ENCODE peak calls at places on chromosomes 5 and 9, in six cellular contexts. N is stomach, Q is ovary, T is A549, G is K562, X is upper lobe of left lung. V is an unnamed sample.

GRCh38 chr5:13994606-13995336 is 50.3 kb upstream of the DNAH5 start:
- DNase-seq in G (no peak), Q (no peak), N (no peak), T (no peak), X (no peak), V (no peak)

GRCh38 chr5:3657364-3658003 is 61.9 kb downstream of the IRX1 start:
- DNase-seq in G (no peak), Q (no peak), T (no peak), X (no peak), N (no peak), V (no peak)

GRCh38 chr9:30800421-30800820 is 1584.0 kb upstream of the ACO1 start:
- DNase-seq in Q (no peak), G (no peak), X (peak; percentile 76), T (no peak), N (no peak), V (no peak)

GRCh38 chr5:65808818-65809217 is 86.8 kb downstream of the NLN start:
- DNase-seq in X (no peak), G (no peak), Q (no peak), N (no peak), T (peak; percentile 16), V (no peak)

GRCh38 chr9:75866273-75866871 is 24.1 kb upstream of the PCSK5 start:
- DNase-seq in Q (peak; percentile 39), N (peak; percentile 29), G (peak; percentile 5), T (peak; percentile 49), X (no peak), V (peak; percentile 52)

GRCh38 chr9:117671468-117671867 is 32.7 kb upstream of the TLR4 start:
- DNase-seq in N (no peak), Q (no peak), G (no peak), T (no peak), X (no peak), V (no peak)

GRCh38 chr9:99490736-99491135 is 268.7 kb downstream of the SEC61B start:
- DNase-seq in Q (no peak), T (no peak), N (no peak), X (no peak), G (no peak), V (no peak)

GRCh38 chr9:136543830-136544548 is 1.9 kb downstream of the NOTCH1 start:
- DNase-seq in Q (no peak), X (peak; percentile 72), T (no peak), N (no peak), G (no peak), V (peak; percentile 86)

GRCh38 chr9:76690575-76691370 is 73.5 kb upstream of the PCA3 start:
- DNase-seq in T (no peak), G (no peak), Q (no peak), N (no peak), X (no peak), V (no peak)

GRCh38 chr9:136268318-136268717 is 22.7 kb upstream of the QSOX2 start:
- DNase-seq in N (no peak), G (no peak), X (no peak), T (peak; percentile 41), Q (no peak), V (no peak)

GRCh38 chr5:6404129-6404528 is 25.8 kb upstream of the MED10 start:
- DNase-seq in G (no peak), X (no peak), Q (no peak), T (no peak), N (no peak), V (no peak)

GRCh38 chr5:176596689-176597416 is 13.1 kb downstream of the GPRIN1 start:
- DNase-seq in N (peak; percentile 42), X (peak; percentile 90), Q (peak; percentile 35), T (no peak), G (no peak), V (peak; percentile 65)

GRCh38 chr9:11319477-11320060 is 706.8 kb upstream of the PTPRD start:
- DNase-seq in Q (no peak), X (no peak), G (no peak), N (no peak), T (peak; percentile 10), V (no peak)

GRCh38 chr5:62475072-62475471 is 62.5 kb downstream of the IPO11 start:
- DNase-seq in G (no peak), T (peak; percentile 24), Q (no peak), X (no peak), N (no peak), V (no peak)

GRCh38 chr5:12704955-12705354 is 800.7 kb upstream of the CTNND2 start:
- DNase-seq in Q (no peak), X (no peak), G (no peak), N (no peak), T (no peak), V (no peak)

GRCh38 chr5:19986806-19987205 is 1.2 kb downstream of the CDH18 start:
- DNase-seq in Q (no peak), T (no peak), N (no peak), X (no peak), G (no peak), V (no peak)

GRCh38 chr9:30574355-30575151 is 1809.9 kb upstream of the ACO1 start:
- DNase-seq in X (peak; percentile 70), N (no peak), Q (no peak), G (no peak), T (peak; percentile 1), V (no peak)

GRCh38 chr9:81634915-81635516 is 54.3 kb downstream of the TLE1 start:
- DNase-seq in X (no peak), N (no peak), G (no peak), Q (no peak), T (peak; percentile 35), V (no peak)

GRCh38 chr9:132006657-132007370 is 72.9 kb downstream of the MED27 start:
- DNase-seq in N (no peak), X (no peak), T (no peak), Q (no peak), G (no peak), V (no peak)

GRCh38 chr9:132181796-132182521 is 20.1 kb downstream of the NTNG2 start:
- DNase-seq in N (no peak), G (no peak), Q (no peak), T (no peak), X (peak; percentile 68), V (no peak)

GRCh38 chr5:52800394-52801213 is 12.9 kb downstream of the ITGA1 start:
- DNase-seq in T (peak; percentile 73), N (peak; percentile 73), G (peak; percentile 63), X (peak; percentile 82), Q (peak; percentile 58), V (peak; percentile 73)

GRCh38 chr9:83707518-83707767 is 315 bp downstream of the UBQLN1 start:
- DNase-seq in N (peak; percentile 75), T (no peak), X (peak; percentile 95), G (no peak), Q (no peak), V (no peak)

GRCh38 chr5:76490970-76491369 is 87.9 kb downstream of the IQGAP2 start:
- DNase-seq in T (peak; percentile 13), N (no peak), G (no peak), X (no peak), Q (no peak), V (no peak)

GRCh38 chr5:94691947-94692346 is 73.5 kb downstream of the SLF1 start:
- DNase-seq in T (peak; percentile 32), Q (no peak), X (no peak), G (no peak), N (no peak), V (no peak)

GRCh38 chr5:180114304-180115003 is 42.9 kb upstream of the RNF130 start:
- DNase-seq in N (no peak), T (no peak), Q (no peak), G (no peak), X (no peak), V (no peak)

GRCh38 chr5:75574791-75575190 is 36.5 kb upstream of the ANKDD1B start:
- DNase-seq in N (no peak), X (no peak), G (no peak), T (no peak), Q (no peak), V (no peak)

GRCh38 chr5:64632251-64632650 is 58.1 kb upstream of the SHISAL2B start:
- DNase-seq in G (no peak), X (no peak), T (no peak), Q (no peak), N (no peak), V (no peak)

GRCh38 chr5:167355370-167355769 is 936.1 kb upstream of the WWC1 start:
- DNase-seq in Q (no peak), T (no peak), N (no peak), X (no peak), G (no peak), V (no peak)

GRCh38 chr5:167348980-167349379 is 942.5 kb upstream of the WWC1 start:
- DNase-seq in Q (no peak), X (no peak), T (no peak), G (no peak), N (no peak), V (no peak)

GRCh38 chr5:167356374-167356773 is 935.1 kb upstream of the WWC1 start:
- DNase-seq in X (no peak), G (no peak), T (no peak), N (no peak), Q (no peak), V (no peak)

GRCh38 chr5:167348286-167348926 is 943.0 kb upstream of the WWC1 start:
- DNase-seq in N (no peak), X (no peak), T (no peak), G (no peak), Q (no peak), V (no peak)

DNA sequence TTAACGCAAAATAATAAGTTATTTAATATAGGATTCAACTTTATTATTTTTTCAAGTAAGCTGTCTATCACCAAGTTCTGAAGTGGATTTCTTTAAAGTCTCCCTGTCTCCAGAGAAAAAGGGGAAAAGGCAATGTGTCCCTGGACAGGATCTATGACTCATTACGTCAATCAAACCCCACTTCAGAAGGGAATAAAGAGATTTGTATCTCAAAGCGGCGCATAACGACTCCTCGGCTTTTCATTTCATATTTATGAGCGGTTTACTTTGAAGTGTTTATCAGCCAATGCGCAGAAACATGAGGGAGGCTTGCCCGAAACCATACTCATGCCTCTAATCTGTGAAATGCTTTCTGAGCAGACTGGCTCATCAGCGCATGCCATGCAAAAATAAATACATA is 938.6 kb upstream of the WWC1 start:
- DNase-seq in N (no peak), X (no peak), G (no peak), Q (no peak), T (no peak), V (no peak)
- TF ChIP-seq EP300 in N (no peak), X (no peak), G (no peak), Q (no peak), T (no peak), V (no peak)

GRCh38 chr5:166013417-166013816 is 2278.0 kb upstream of the WWC1 start:
- DNase-seq in G (no peak), X (no peak), T (no peak), N (no peak), Q (no peak), V (no peak)
- TF ChIP-seq EP300 in G (no peak), X (no peak), T (no peak), N (no peak), Q (no peak), V (no peak)

DNA sequence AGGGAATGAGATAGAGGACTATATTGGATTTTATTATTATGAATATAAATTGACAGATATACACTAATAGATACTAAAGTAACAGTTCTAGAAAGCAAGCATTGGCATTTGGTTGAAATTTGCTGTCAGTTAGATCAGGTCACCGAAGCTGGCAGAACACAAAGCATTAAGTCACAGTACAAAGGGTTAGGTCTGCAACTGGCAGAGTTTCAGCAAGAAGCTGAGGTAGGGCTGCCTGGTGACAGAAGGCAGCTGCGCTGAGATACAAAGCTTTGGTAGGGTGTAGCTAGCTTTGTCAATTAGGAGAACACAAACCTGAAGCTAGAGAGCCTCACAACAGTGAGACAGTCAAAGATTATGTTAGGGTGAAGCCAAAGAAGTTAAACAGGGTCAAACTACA is 6.3 kb upstream of the CSNK1G3 start:
- DNase-seq in G (no peak), X (no peak), T (no peak), N (peak; percentile 36), Q (no peak), V (peak; percentile 31)
- TF ChIP-seq EP300 in G (no peak), X (no peak), T (no peak), N (no peak), Q (no peak), V (no peak)

GRCh38 chr5:172858990-172859811 is 25.1 kb downstream of the ERGIC1 start:
- DNase-seq in T (peak; percentile 86), Q (no peak), N (peak; percentile 73), G (no peak), X (no peak), V (peak; percentile 80)
- TF ChIP-seq EP300 in T (peak; percentile 68), Q (no peak), N (no peak), G (no peak), X (no peak), V (no peak)